ENCODE peak calls at places on chromosomes 13 and 19, in ten cellular contexts. I is BJ, K is tibial nerve, R is uterus, E is mammary epithelial cell, T is psoas muscle, Y is IMR-90, N is colonic mucosa, J is iPS DF 6.9, H is fibroblast of lung. C is an unnamed sample. For H3K36me3 and H3K27me3, the result is how much of the 10 kb centered on the place peaks cover.

GRCh38 chr13:90498096-90498495 is 849.4 kb upstream of the MIR17HG start:
- DNase-seq in I (no peak), K (no peak), R (no peak), E (no peak), T (no peak), Y (no peak), N (no peak), J (no peak), H (no peak), C (no peak)

GRCh38 chr13:56501750-56502149 is 639.0 kb upstream of the PRR20A start:
- DNase-seq in I (no peak), K (no peak), R (no peak), E (no peak), T (no peak), Y (no peak), N (no peak), J (no peak), H (no peak), C (no peak)

GRCh38 chr13:95684463-95684862 is 7.5 kb downstream of the DNAJC3 start:
- DNase-seq in I (no peak), K (no peak), R (no peak), E (no peak), T (no peak), Y (no peak), N (no peak), J (peak), H (no peak), C (peak)

GRCh38 chr19:39217094-39217493 is 13.0 kb upstream of the SYCN start:
- DNase-seq in I (no peak), K (no peak), R (no peak), E (no peak), T (no peak), Y (no peak), N (no peak), J (no peak), H (no peak), C (no peak)

GRCh38 chr19:40193587-40193849 is 2.3 kb downstream of the MAP3K10 start:
- DNase-seq in I (peak), K (no peak), R (no peak), E (no peak), T (no peak), Y (peak), N (no peak), J (no peak), H (no peak), C (no peak)

GRCh38 chr19:30359936-30360335 is 12.2 kb upstream of the ZNF536 start:
- DNase-seq in I (no peak), K (no peak), R (no peak), E (no peak), T (no peak), Y (no peak), N (no peak), J (no peak), H (no peak), C (no peak)

GRCh38 chr13:29702912-29703351 is 107.4 kb upstream of the SLC7A1 start:
- DNase-seq in I (peak), K (peak), R (peak), E (peak), T (peak), Y (peak), N (no peak), J (no peak), H (peak), C (no peak)

GRCh38 chr13:101424381-101425155 is 8.3 kb upstream of the NALCN start:
- DNase-seq in I (no peak), K (no peak), R (no peak), E (peak), T (no peak), Y (peak), N (no peak), J (no peak), H (peak), C (no peak)

GRCh38 chr13:50410921-50411712 is 395.9 kb downstream of the KCNRG start:
- DNase-seq in I (peak), K (no peak), R (no peak), E (peak), T (no peak), Y (peak), N (no peak), J (no peak), H (peak), C (no peak)

GRCh38 chr13:49936085-49936942 is at the start of gene SPRYD7:
- DNase-seq in I (peak), K (peak), R (peak), E (peak), T (peak), Y (peak), N (peak), J (peak), H (peak), C (peak)

GRCh38 chr13:33227927-33228644 is 57.5 kb downstream of the STARD13 start:
- DNase-seq in I (no peak), K (no peak), R (no peak), E (no peak), T (no peak), Y (no peak), N (no peak), J (no peak), H (no peak), C (no peak)

GRCh38 chr13:77820431-77821149 is 98.0 kb downstream of the EDNRB start:
- DNase-seq in I (no peak), K (no peak), R (no peak), E (no peak), T (no peak), Y (no peak), N (no peak), J (no peak), H (no peak), C (peak)

GRCh38 chr19:39832341-39833083 is 1.4 kb downstream of the DYRK1B start:
- DNase-seq in I (no peak), K (no peak), R (no peak), E (no peak), T (no peak), Y (no peak), N (no peak), J (no peak), H (no peak), C (no peak)

GRCh38 chr13:112818040-112818697 is 128.3 kb downstream of the ATP11A start:
- DNase-seq in I (no peak), K (no peak), R (no peak), E (no peak), T (no peak), Y (no peak), N (no peak), J (no peak), H (no peak), C (no peak)

GRCh38 chr13:33138441-33138840 is 122.2 kb downstream of the KL start:
- DNase-seq in I (no peak), K (no peak), R (no peak), E (no peak), T (no peak), Y (no peak), N (no peak), J (no peak), H (no peak), C (no peak)

GRCh38 chr13:73141292-73141771 is 82.5 kb downstream of the KLF5 start:
- DNase-seq in I (no peak), K (no peak), R (no peak), E (no peak), T (no peak), Y (peak), N (no peak), J (no peak), H (peak), C (no peak)

GRCh38 chr13:48429886-48430285 is 17.0 kb upstream of the LPAR6 start:
- DNase-seq in I (no peak), K (no peak), R (no peak), E (no peak), T (no peak), Y (no peak), N (no peak), J (no peak), H (no peak), C (no peak)

GRCh38 chr19:18879579-18880373 is 16.2 kb downstream of the CERS1 start:
- DNase-seq in I (no peak), K (no peak), R (no peak), E (peak), T (no peak), Y (no peak), N (peak), J (no peak), H (no peak), C (peak)

GRCh38 chr19:47049307-47049700 is 880 bp upstream of the TMEM160 start:
- DNase-seq in I (no peak), K (no peak), R (no peak), E (no peak), T (no peak), Y (peak), N (no peak), J (no peak), H (no peak), C (no peak)

GRCh38 chr13:80054806-80055205 is 286.1 kb downstream of the SPRY2 start:
- DNase-seq in I (no peak), K (no peak), R (no peak), E (peak), T (no peak), Y (peak), N (no peak), J (no peak), H (no peak), C (no peak)

GRCh38 chr19:10936661-10937084 is 8.1 kb downstream of the TIMM29 start:
- DNase-seq in I (peak), K (peak), R (no peak), E (peak), T (no peak), Y (peak), N (peak), J (peak), H (peak), C (peak)

GRCh38 chr19:42113641-42114348 is 18.5 kb downstream of the POU2F2 start:
- DNase-seq in I (peak), K (no peak), R (no peak), E (peak), T (peak), Y (peak), N (no peak), J (no peak), H (peak), C (peak)

GRCh38 chr13:66665991-66666390 is 564.1 kb downstream of the PCDH9 start:
- DNase-seq in I (peak), K (no peak), R (no peak), E (peak), T (peak), Y (peak), N (no peak), J (peak), H (peak), C (peak)

GRCh38 chr13:42396501-42396900 is 124.5 kb downstream of the AKAP11 start:
- DNase-seq in I (no peak), K (no peak), R (no peak), E (peak), T (no peak), Y (no peak), N (no peak), J (no peak), H (no peak), C (no peak)

GRCh38 chr19:15448778-15449619 is 757 bp downstream of the WIZ start:
- DNase-seq in I (no peak), K (no peak), R (peak), E (no peak), T (no peak), Y (no peak), N (no peak), J (no peak), H (peak), C (peak)
- H3K4me3 ChIP-seq in I (peak), K (peak), R (peak), E (peak), T (peak), Y (peak), N (peak), J (peak), H (peak), C (peak)

GRCh38 chr13:111272117-111272516 is 48.3 kb upstream of the TEX29 start:
- DNase-seq in I (no peak), K (no peak), R (no peak), E (no peak), T (no peak), Y (no peak), N (no peak), J (no peak), H (no peak), C (no peak)

GRCh38 chr13:111278258-111278657 is 42.2 kb upstream of the TEX29 start:
- DNase-seq in I (no peak), K (no peak), R (no peak), E (no peak), T (no peak), Y (no peak), N (no peak), J (no peak), H (no peak), C (no peak)

GRCh38 chr13:111275995-111276618 is 44.3 kb upstream of the TEX29 start:
- DNase-seq in I (no peak), K (no peak), R (no peak), E (no peak), T (no peak), Y (no peak), N (no peak), J (no peak), H (no peak), C (no peak)

GRCh38 chr13:111278711-111279110 is 41.7 kb upstream of the TEX29 start:
- DNase-seq in I (no peak), K (no peak), R (no peak), E (no peak), T (no peak), Y (no peak), N (no peak), J (no peak), H (no peak), C (no peak)

GRCh38 chr13:111275382-111275781 is 45.1 kb upstream of the TEX29 start:
- DNase-seq in I (no peak), K (no peak), R (no peak), E (no peak), T (no peak), Y (no peak), N (no peak), J (no peak), H (no peak), C (no peak)
- H3K36me3 ChIP-seq in I (under half), K (half or more), R (under half), E (under half), T (under half), Y (under half), N (under half), J (under half), H (under half), C (under half)

DNA sequence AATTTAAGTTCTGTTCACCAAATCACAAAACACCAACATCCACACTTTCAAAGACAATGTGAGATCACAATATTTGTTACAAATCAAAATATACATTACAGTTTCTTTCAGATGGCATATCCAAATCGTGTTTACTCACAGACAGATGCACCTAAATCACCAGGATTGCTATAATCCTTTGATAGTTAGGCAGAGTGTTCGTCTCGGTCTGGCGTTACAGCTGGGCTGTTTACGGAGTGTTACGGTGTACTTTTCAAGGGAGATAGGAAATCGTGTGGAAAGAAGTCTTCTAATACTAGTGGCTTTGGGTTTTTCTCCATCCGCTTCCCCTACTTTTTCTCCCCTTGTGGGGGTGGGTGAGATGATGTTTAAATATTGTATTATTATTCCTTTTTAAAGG is 1.9 kb downstream of the MAB21L1 start:
- DNase-seq in I (no peak), K (peak), R (no peak), E (no peak), T (no peak), Y (no peak), N (no peak), J (no peak), H (peak), C (peak)
- H3K27me3 ChIP-seq in I (under half), K (under half), R (under half), E (under half), T (under half), Y (half or more), N (under half), J (half or more), H (under half), C (half or more)

GRCh38 chr19:6588508-6589345 is 2.2 kb downstream of the CD70 start:
- DNase-seq in I (no peak), K (no peak), R (no peak), E (no peak), T (no peak), Y (no peak), N (no peak), J (no peak), H (no peak), C (no peak)
- H3K4me3 ChIP-seq in I (no peak), K (no peak), R (no peak), E (peak), T (no peak), Y (no peak), N (no peak), J (no peak), H (no peak), C (no peak)

GRCh38 chr13:46012404-46012803 is 40.1 kb downstream of the ZC3H13 start:
- DNase-seq in I (no peak), K (no peak), R (no peak), E (peak), T (no peak), Y (no peak), N (no peak), J (no peak), H (no peak), C (no peak)
- H3K36me3 ChIP-seq in I (under half), K (half or more), R (under half), E (under half), T (under half), Y (under half), N (under half), J (under half), H (under half), C (under half)